ENCODE peak calls at places on chromosomes 5 and 9, in nine cellular contexts. J, E, Z, V, R, G, O, M and Q are unnamed samples.

GRCh38 chr5:180623411-180623834 is 26.0 kb downstream of the FLT4 start:
- DNase-seq in J (no peak), E (no peak), Z (no peak), V (no peak), R (no peak), G (no peak), O (no peak), M (no peak), Q (no peak)

GRCh38 chr5:96004754-96005153 is 43.1 kb upstream of the ELL2 start:
- DNase-seq in J (no peak), E (no peak), Z (no peak), V (no peak), R (no peak), G (no peak), O (no peak), M (no peak), Q (no peak)

GRCh38 chr9:13732290-13732689 is 452.8 kb upstream of the MPDZ start:
- DNase-seq in J (no peak), E (no peak), Z (no peak), V (no peak), R (no peak), G (no peak), O (no peak), M (no peak), Q (no peak)

GRCh38 chr5:97838214-97838613 is 655.2 kb upstream of the RIOK2 start:
- DNase-seq in J (no peak), E (peak), Z (peak), V (no peak), R (no peak), G (no peak), O (peak), M (no peak), Q (no peak)

GRCh38 chr5:142184939-142185526 is 76.5 kb downstream of the NDFIP1 start:
- DNase-seq in J (no peak), E (peak), Z (peak), V (no peak), R (no peak), G (no peak), O (no peak), M (no peak), Q (no peak)

GRCh38 chr5:142847898-142848790 is 78.0 kb downstream of the ARHGAP26 start:
- DNase-seq in J (no peak), E (peak), Z (no peak), V (no peak), R (no peak), G (no peak), O (no peak), M (no peak), Q (no peak)

GRCh38 chr5:23506329-23507236 is 826 bp upstream of the PRDM9 start:
- DNase-seq in J (no peak), E (no peak), Z (no peak), V (peak), R (no peak), G (peak), O (no peak), M (peak), Q (no peak)

GRCh38 chr5:37495668-37496067 is 116.5 kb downstream of the WDR70 start:
- DNase-seq in J (no peak), E (peak), Z (peak), V (no peak), R (no peak), G (no peak), O (no peak), M (no peak), Q (no peak)

GRCh38 chr9:110152704-110153374 is 55.1 kb downstream of the C9orf152 start:
- DNase-seq in J (peak), E (peak), Z (peak), V (peak), R (no peak), G (peak), O (peak), M (peak), Q (no peak)

GRCh38 chr5:98581416-98581999 is 192.0 kb upstream of the RGMB start:
- DNase-seq in J (no peak), E (peak), Z (no peak), V (no peak), R (no peak), G (no peak), O (no peak), M (no peak), Q (no peak)

GRCh38 chr9:14312721-14313377 is 1.1 kb downstream of the NFIB start:
- DNase-seq in J (no peak), E (peak), Z (peak), V (peak), R (peak), G (peak), O (no peak), M (no peak), Q (peak)

GRCh38 chr9:11235061-11235460 is 622.3 kb upstream of the PTPRD start:
- DNase-seq in J (no peak), E (no peak), Z (no peak), V (no peak), R (no peak), G (no peak), O (no peak), M (no peak), Q (no peak)

GRCh38 chr5:80127037-80127642 is 92.0 kb downstream of the THBS4 start:
- DNase-seq in J (no peak), E (no peak), Z (no peak), V (no peak), R (no peak), G (no peak), O (no peak), M (no peak), Q (no peak)

GRCh38 chr5:103391659-103392058 is 133.1 kb downstream of the MACIR start:
- DNase-seq in J (no peak), E (no peak), Z (no peak), V (no peak), R (no peak), G (no peak), O (no peak), M (no peak), Q (no peak)

GRCh38 chr9:27645166-27645840 is 72.0 kb upstream of the C9orf72 start:
- DNase-seq in J (no peak), E (no peak), Z (no peak), V (no peak), R (no peak), G (no peak), O (peak), M (no peak), Q (no peak)

GRCh38 chr5:174044451-174044850 is 1.1 kb upstream of the NSG2 start:
- DNase-seq in J (no peak), E (no peak), Z (no peak), V (no peak), R (no peak), G (no peak), O (no peak), M (no peak), Q (no peak)

GRCh38 chr9:14369011-14369410 is 55.1 kb upstream of the NFIB start:
- DNase-seq in J (no peak), E (no peak), Z (no peak), V (no peak), R (no peak), G (no peak), O (no peak), M (no peak), Q (no peak)

GRCh38 chr9:127384901-127385300 is 12.1 kb upstream of the SLC2A8 start:
- DNase-seq in J (no peak), E (no peak), Z (no peak), V (peak), R (no peak), G (no peak), O (no peak), M (no peak), Q (no peak)

GRCh38 chr9:94881023-94881422 is 154.5 kb downstream of the AOPEP start:
- DNase-seq in J (no peak), E (peak), Z (no peak), V (no peak), R (no peak), G (no peak), O (no peak), M (no peak), Q (no peak)